ENCODE peak calls at places on chromosomes 16 and 17, in eight cellular contexts. T is tibial artery; Y is HL-60; H is mammary epithelial cell; Q is IMR-90; M is body of pancreas; B is effector memory CD4-positive, alpha-beta T cell; X is suprapubic skin. J is an unnamed sample.

GRCh38 chr17:11742891-11743290 is 144.6 kb downstream of the DNAH9 start:
- DNase-seq in T (no peak), Y (no peak), H (no peak), Q (no peak), M (no peak), B (no peak), X (no peak), J (no peak)

GRCh38 chr16:84844049-84844350 is 24.2 kb downstream of the CRISPLD2 start:
- DNase-seq in T (no peak), Y (no peak), H (no peak), Q (no peak), M (peak), B (no peak), X (no peak), J (no peak)

GRCh38 chr17:31388770-31389672 is 2.5 kb upstream of the RAB11FIP4 start:
- DNase-seq in T (peak), Y (peak), H (no peak), Q (no peak), M (no peak), B (no peak), X (no peak), J (no peak)

GRCh38 chr17:48351916-48352332 is 78.1 kb downstream of the SKAP1 start:
- DNase-seq in T (no peak), Y (no peak), H (peak), Q (peak), M (no peak), B (no peak), X (no peak), J (no peak)

GRCh38 chr17:80456465-80457235 is 19.8 kb downstream of the NPTX1 start:
- DNase-seq in T (no peak), Y (peak), H (no peak), Q (no peak), M (peak), B (no peak), X (no peak), J (no peak)

GRCh38 chr17:77597421-77598240 is 360.9 kb upstream of the TNRC6C start:
- DNase-seq in T (peak), Y (no peak), H (no peak), Q (no peak), M (no peak), B (no peak), X (no peak), J (no peak)

GRCh38 chr17:16456770-16457316 is 35.1 kb downstream of the LRRC75A start:
- DNase-seq in T (no peak), Y (no peak), H (no peak), Q (no peak), M (no peak), B (no peak), X (no peak), J (no peak)

GRCh38 chr17:38885728-38886642 is 16.1 kb downstream of the LASP1 start:
- DNase-seq in T (no peak), Y (no peak), H (no peak), Q (peak), M (no peak), B (no peak), X (no peak), J (peak)

GRCh38 chr16:83215417-83216001 is 588.7 kb downstream of the CDH13 start:
- DNase-seq in T (no peak), Y (peak), H (peak), Q (peak), M (no peak), B (peak), X (no peak), J (no peak)

GRCh38 chr16:19607610-19608280 is 52.2 kb downstream of the VPS35L start:
- DNase-seq in T (no peak), Y (no peak), H (no peak), Q (peak), M (no peak), B (no peak), X (no peak), J (no peak)

GRCh38 chr16:24135624-24136296 is 120.4 kb upstream of the CACNG3 start:
- DNase-seq in T (no peak), Y (no peak), H (no peak), Q (no peak), M (no peak), B (no peak), X (no peak), J (no peak)
- H3K27ac ChIP-seq in T (no peak), Y (no peak), H (no peak), Q (no peak), M (no peak), B (no peak), X (no peak), J (peak)

GRCh38 chr17:32488177-32488542 is 1.4 kb downstream of the CDK5R1 start:
- DNase-seq in T (no peak), Y (no peak), H (no peak), Q (no peak), M (no peak), B (no peak), X (peak), J (no peak)

GRCh38 chr17:32487460-32488176 is 825 bp downstream of the CDK5R1 start:
- DNase-seq in T (no peak), Y (no peak), H (no peak), Q (no peak), M (no peak), B (no peak), X (no peak), J (no peak)

GRCh38 chr17:32490101-32490482 is 3.3 kb downstream of the CDK5R1 start:
- DNase-seq in T (no peak), Y (no peak), H (no peak), Q (no peak), M (no peak), B (no peak), X (peak), J (no peak)

GRCh38 chr17:32488604-32489180 is 1.9 kb downstream of the CDK5R1 start:
- DNase-seq in T (no peak), Y (no peak), H (no peak), Q (no peak), M (no peak), B (no peak), X (peak), J (no peak)

GRCh38 chr17:32489320-32490100 is 2.7 kb downstream of the CDK5R1 start:
- DNase-seq in T (no peak), Y (no peak), H (no peak), Q (no peak), M (no peak), B (no peak), X (peak), J (no peak)
- H3K4me3 ChIP-seq in T (no peak), Y (no peak), H (no peak), Q (no peak), M (no peak), B (peak), X (no peak), J (peak)

GRCh38 chr16:66881014-66881417 is 701 bp downstream of the PDP2 start:
- DNase-seq in T (no peak), Y (no peak), H (no peak), Q (no peak), M (no peak), B (no peak), X (no peak), J (no peak)

GRCh38 chr16:66881964-66882508 is 1.7 kb downstream of the PDP2 start:
- DNase-seq in T (no peak), Y (no peak), H (no peak), Q (no peak), M (no peak), B (no peak), X (no peak), J (no peak)

GRCh38 chr16:66881560-66881959 is 1.2 kb downstream of the PDP2 start:
- DNase-seq in T (no peak), Y (no peak), H (no peak), Q (no peak), M (no peak), B (no peak), X (no peak), J (no peak)

GRCh38 chr16:66882702-66883101 is 2.4 kb downstream of the PDP2 start:
- DNase-seq in T (no peak), Y (no peak), H (no peak), Q (no peak), M (no peak), B (no peak), X (no peak), J (no peak)

DNA sequence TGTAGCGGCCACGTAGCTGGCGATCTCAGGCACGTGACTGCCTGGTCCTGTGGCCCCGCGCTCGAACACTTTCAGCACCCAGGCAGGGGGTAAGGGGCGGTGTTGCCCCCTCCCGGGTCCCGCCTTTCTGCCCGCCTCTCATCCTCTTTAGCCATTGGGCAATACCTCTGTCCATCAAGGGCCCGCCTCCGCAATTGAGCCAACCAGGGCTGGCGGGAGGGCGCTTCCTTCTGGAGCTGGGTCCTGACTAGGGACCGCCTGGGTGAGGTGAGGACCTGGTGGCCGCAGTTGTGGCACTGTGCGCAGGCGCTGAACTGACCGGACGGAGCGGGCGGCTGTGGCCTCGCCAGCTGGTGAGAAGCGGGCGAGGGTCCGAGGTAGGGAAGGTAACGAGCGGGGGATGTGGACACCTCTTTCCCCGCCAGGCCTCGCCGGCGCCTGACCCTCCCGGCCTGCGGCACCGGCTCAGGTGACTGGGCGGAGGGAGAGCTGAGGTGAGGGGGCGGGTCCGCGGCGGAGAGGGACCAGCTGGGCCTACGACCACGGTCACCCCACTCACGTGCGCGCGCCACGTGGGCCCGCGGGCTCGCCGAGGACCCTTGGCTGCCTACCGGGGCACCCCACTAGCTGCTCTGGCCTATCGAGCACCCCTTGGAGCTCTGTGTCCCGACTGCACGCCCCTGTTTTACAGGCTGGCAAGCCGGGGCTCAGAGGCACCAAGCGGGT is at the start of gene PDP2:
- DNase-seq in T (peak), Y (peak), H (peak), Q (peak), M (peak), B (peak), X (peak), J (peak)
- H3K27ac ChIP-seq in T (peak), Y (peak), H (peak), Q (peak), M (peak), B (peak), X (peak), J (peak)

GRCh38 chr16:25110392-25110947 is 1.1 kb upstream of the LCMT1 start:
- DNase-seq in T (no peak), Y (no peak), H (no peak), Q (no peak), M (no peak), B (no peak), X (no peak), J (no peak)
- H3K4me3 ChIP-seq in T (peak), Y (peak), H (peak), Q (peak), M (no peak), B (peak), X (peak), J (peak)

DNA sequence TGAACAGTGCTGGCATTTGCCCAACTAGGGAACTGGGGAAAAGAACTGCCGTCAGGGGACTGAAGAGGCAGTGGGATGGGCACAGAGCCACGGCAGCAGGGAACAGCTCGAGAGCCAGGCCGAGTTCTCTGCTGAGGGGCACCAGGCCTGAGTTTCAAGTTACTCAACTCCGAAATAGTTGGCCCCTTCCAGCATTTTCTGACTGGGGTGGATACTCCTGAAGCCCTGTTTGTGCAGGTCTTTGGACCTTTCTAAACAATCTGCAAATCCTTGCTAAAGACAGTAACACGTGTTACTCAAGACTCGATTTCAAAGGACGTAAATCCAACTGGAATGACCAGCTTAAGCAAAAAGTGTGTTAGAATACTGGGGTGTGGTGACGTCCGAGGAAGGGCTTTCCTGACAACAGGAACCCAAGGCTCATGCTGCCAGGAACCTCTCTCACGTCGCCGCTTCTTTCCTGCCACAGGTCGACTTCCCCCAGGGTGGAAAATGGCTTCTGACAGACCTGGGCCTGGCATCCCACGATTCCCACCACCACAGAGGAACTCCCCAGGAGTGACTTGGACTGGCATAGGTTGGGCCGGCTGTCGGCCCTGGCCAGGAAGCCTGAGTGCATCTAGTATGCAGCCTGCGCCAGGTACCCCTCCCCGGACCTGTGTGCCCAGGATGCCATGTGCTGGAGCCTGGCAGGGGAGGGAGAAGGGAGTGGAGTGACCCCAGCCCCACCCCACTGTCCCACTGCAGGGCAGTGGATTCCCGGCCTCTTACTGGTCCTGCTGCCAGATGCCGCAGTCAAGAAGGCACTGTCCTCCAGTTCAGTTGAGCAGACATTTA is 71.9 kb downstream of the N4BP1 start:
- DNase-seq in T (peak), Y (no peak), H (no peak), Q (no peak), M (no peak), B (no peak), X (no peak), J (no peak)
- H3K27ac ChIP-seq in T (peak), Y (no peak), H (no peak), Q (no peak), M (no peak), B (no peak), X (peak), J (no peak)

DNA sequence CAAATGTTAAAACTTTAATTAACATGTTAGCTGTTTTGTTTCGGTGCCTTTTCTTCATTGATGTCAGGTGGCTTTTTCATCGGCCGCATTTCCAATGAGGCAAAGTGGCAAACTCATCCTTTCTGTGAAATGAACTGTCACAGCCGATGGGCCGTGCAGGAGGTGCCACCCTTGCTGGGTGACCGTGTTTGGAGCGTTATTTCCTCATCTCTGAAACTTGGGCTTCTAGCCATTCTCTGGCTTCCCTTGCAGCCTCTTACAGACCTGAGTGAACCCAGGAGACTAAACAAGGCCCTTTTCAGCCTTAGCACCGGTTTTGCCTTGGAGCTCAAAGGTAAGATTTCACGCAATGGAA is 42.2 kb upstream of the PRSS54 start:
- DNase-seq in T (no peak), Y (peak), H (no peak), Q (no peak), M (peak), B (no peak), X (no peak), J (no peak)
- H3K4me3 ChIP-seq in T (no peak), Y (no peak), H (no peak), Q (no peak), M (no peak), B (no peak), X (peak), J (peak)

GRCh38 chr16:230949-231348 is 1.7 kb upstream of the LUC7L start:
- DNase-seq in T (no peak), Y (no peak), H (no peak), Q (no peak), M (no peak), B (no peak), X (no peak), J (no peak)

GRCh38 chr16:234468-235305 is at the start of gene FAM234A:
- DNase-seq in T (peak), Y (peak), H (peak), Q (peak), M (peak), B (peak), X (peak), J (peak)

GRCh38 chr16:228151-228855 is 946 bp downstream of the LUC7L start:
- DNase-seq in T (no peak), Y (peak), H (peak), Q (peak), M (no peak), B (no peak), X (no peak), J (no peak)

GRCh38 chr16:228917-229730 is at the start of gene LUC7L:
- DNase-seq in T (peak), Y (peak), H (peak), Q (peak), M (peak), B (peak), X (peak), J (peak)

DNA sequence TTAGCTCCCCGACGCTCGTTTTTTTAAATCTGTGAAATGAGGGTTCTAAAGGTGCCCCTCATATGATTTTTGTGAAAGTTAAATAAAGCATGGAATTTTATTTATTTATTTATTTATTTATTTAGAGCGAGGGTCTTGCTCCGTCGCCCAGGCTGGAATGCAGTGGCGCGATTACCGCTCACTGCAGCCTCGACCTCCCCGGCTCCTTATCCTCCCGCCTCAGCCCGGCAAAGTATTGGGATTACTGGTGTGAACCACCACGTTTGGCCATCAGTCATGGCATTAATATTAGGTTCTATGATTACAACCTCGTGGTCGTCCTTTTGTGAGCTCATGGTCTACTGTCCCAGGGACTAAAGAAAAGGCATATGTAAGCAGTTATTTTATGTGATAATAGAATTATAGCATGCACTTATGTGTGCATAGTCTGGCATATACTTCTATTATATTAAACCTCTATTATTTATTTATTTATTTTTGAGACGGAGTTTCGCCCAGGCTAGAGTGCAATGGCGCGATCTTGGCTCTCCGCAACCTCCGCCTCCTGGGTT is 557 bp upstream of the LUC7L start:
- DNase-seq in T (no peak), Y (no peak), H (no peak), Q (no peak), M (no peak), B (no peak), X (no peak), J (no peak)
- H3K27ac ChIP-seq in T (peak), Y (no peak), H (no peak), Q (no peak), M (peak), B (peak), X (no peak), J (peak)